ENCODE peak calls at places on chromosome 16, in nine cellular contexts. Y is pancreas, C is heart left ventricle, N is fibroblast of lung, G is tibial artery, W is body of pancreas, H is IMR-90, O is heart right ventricle, F is cardiac muscle cell. E is an unnamed sample. For H3K4me1, the result is how much of the 10 kb centered on the place peaks cover.

GRCh38 chr16:24544640-24545039 is 5.3 kb downstream of the RBBP6 start:
- DNase-seq in F (no peak), O (no peak), W (no peak), H (peak), G (no peak), Y (no peak), C (no peak), N (peak), E (no peak)

GRCh38 chr16:23699100-23699499 is 13.9 kb downstream of the ERN2 start:
- DNase-seq in N (no peak), Y (no peak), H (no peak), F (no peak), W (no peak), G (no peak), C (no peak), O (no peak), E (no peak)

GRCh38 chr16:51383909-51384308 is 232.8 kb upstream of the SALL1 start:
- DNase-seq in W (no peak), H (no peak), F (no peak), C (no peak), O (no peak), N (no peak), Y (no peak), G (no peak), E (no peak)

GRCh38 chr16:8751481-8752311 is 45.7 kb downstream of the TMEM186 start:
- DNase-seq in O (no peak), C (no peak), H (peak), F (no peak), W (no peak), N (peak), Y (no peak), G (no peak), E (no peak)

GRCh38 chr16:71700822-71701221 is 23.7 kb downstream of the PHLPP2 start:
- DNase-seq in G (no peak), Y (no peak), C (no peak), F (no peak), N (no peak), W (no peak), O (no peak), H (no peak), E (no peak)

GRCh38 chr16:12589676-12590075 is 214.0 kb downstream of the CPPED1 start:
- DNase-seq in F (no peak), C (no peak), N (no peak), O (no peak), G (no peak), W (no peak), H (no peak), Y (no peak), E (no peak)

GRCh38 chr16:1961651-1962067 is 2.3 kb downstream of the NDUFB10 start:
- DNase-seq in N (no peak), F (no peak), H (no peak), W (no peak), Y (peak), C (no peak), O (no peak), G (no peak), E (no peak)

GRCh38 chr16:1645914-1646525 is 32.1 kb upstream of the JPT2 start:
- DNase-seq in H (peak), G (no peak), Y (no peak), O (no peak), C (no peak), W (no peak), F (no peak), N (peak), E (no peak)

GRCh38 chr16:86619263-86619935 is 41.0 kb downstream of the FOXL1 start:
- DNase-seq in W (no peak), F (no peak), O (no peak), H (no peak), G (peak), Y (no peak), N (no peak), C (no peak), E (no peak)

GRCh38 chr16:49608801-49609200 is 235.2 kb downstream of the C16orf78 start:
- DNase-seq in N (peak), Y (no peak), G (peak), C (no peak), W (no peak), H (peak), F (peak), O (peak), E (no peak)

GRCh38 chr16:24729967-24730815 is 740 bp downstream of the TNRC6A start:
- DNase-seq in C (no peak), F (peak), O (peak), N (no peak), H (peak), Y (peak), G (no peak), W (peak), E (peak)

GRCh38 chr16:87068316-87068715 is 248.9 kb downstream of the C16orf95 start:
- DNase-seq in H (no peak), C (no peak), G (no peak), Y (no peak), N (peak), W (no peak), F (no peak), O (no peak), E (no peak)

GRCh38 chr16:7688811-7689210 is 356.2 kb downstream of the RBFOX1 start:
- DNase-seq in G (no peak), O (no peak), H (no peak), C (no peak), W (no peak), N (no peak), Y (no peak), F (no peak), E (no peak)

GRCh38 chr16:30941600-30942420 is 7.1 kb upstream of the ORAI3 start:
- DNase-seq in O (peak), Y (peak), C (peak), W (peak), N (peak), G (peak), H (peak), F (peak), E (peak)

DNA sequence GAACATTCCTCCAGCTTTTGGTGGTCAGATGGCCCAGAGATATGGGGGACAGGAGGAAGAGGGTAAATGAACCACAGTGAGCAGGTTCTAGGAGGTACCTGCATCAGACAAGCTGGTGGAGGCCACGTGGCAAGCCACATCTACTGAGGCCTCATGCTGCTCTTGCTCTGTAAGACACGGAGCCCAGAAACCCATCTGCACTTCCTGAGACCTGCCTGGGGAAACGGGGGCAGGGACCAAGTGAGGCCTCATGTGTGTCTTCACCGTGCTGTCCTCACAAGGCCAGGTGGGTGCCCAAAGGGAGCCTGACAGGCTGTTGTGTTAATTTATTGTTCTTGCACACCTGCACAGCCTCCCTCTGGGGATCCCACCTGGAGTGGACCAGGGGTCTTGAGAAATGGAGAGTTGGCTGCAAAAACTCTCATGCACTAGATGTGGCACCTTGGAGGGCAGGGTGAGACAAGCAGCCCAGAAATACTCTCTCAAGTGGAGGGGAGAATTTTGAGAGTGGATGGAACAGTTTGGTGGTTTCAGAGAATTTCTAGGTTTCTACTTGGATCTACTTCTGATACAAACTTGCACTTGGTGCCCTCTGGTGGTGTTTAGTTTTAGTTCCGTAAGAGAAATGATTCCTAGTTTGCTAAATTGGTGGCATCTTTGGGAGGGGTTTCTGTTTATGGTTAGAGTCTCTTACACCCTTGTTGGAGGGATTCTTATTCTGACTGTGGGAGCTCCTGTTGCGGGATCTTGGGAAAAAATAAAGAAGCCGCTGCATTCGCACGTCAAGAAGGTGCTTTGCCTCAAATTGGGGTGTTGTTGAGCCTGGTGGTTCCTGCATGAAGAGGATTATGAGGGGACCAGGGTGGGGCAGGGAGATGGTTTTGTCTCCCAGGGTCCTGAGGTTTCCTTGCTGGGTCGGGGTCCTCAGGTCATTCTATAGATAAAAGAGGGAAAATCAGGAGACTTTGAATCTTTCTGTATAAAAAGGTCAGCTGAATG is 47.5 kb downstream of the SLC6A2 start:
- DNase-seq in F (peak), Y (no peak), G (no peak), H (peak), C (no peak), N (peak), W (peak), O (peak), E (no peak)
- TF ChIP-seq CTCF in F (peak), Y (no peak), G (peak), H (peak), C (peak), N (peak), W (peak), O (peak), E (peak)

GRCh38 chr16:14527411-14528044 is 102.5 kb downstream of the PARN start:
- DNase-seq in O (no peak), W (no peak), N (peak), G (peak), H (peak), F (no peak), C (no peak), Y (no peak), E (no peak)
- H3K4me3 ChIP-seq in O (no peak), W (no peak), N (no peak), G (no peak), H (no peak), F (no peak), C (no peak), Y (no peak), E (no peak)

GRCh38 chr16:11306381-11306780 is 25.3 kb upstream of the PRM1 start:
- DNase-seq in C (no peak), Y (no peak), W (no peak), H (no peak), N (no peak), F (no peak), G (no peak), O (no peak), E (no peak)

GRCh38 chr16:11302977-11303376 is 21.8 kb upstream of the PRM1 start:
- DNase-seq in G (no peak), C (no peak), W (no peak), Y (no peak), N (no peak), O (no peak), F (peak), H (no peak), E (no peak)

GRCh38 chr16:11300560-11300892 is 19.4 kb upstream of the PRM1 start:
- DNase-seq in Y (no peak), H (no peak), C (no peak), O (no peak), W (no peak), N (no peak), G (no peak), F (no peak), E (no peak)

GRCh38 chr16:11301645-11302513 is 20.7 kb upstream of the PRM1 start:
- DNase-seq in C (no peak), O (no peak), N (peak), Y (no peak), H (no peak), G (no peak), F (no peak), W (no peak), E (no peak)

DNA sequence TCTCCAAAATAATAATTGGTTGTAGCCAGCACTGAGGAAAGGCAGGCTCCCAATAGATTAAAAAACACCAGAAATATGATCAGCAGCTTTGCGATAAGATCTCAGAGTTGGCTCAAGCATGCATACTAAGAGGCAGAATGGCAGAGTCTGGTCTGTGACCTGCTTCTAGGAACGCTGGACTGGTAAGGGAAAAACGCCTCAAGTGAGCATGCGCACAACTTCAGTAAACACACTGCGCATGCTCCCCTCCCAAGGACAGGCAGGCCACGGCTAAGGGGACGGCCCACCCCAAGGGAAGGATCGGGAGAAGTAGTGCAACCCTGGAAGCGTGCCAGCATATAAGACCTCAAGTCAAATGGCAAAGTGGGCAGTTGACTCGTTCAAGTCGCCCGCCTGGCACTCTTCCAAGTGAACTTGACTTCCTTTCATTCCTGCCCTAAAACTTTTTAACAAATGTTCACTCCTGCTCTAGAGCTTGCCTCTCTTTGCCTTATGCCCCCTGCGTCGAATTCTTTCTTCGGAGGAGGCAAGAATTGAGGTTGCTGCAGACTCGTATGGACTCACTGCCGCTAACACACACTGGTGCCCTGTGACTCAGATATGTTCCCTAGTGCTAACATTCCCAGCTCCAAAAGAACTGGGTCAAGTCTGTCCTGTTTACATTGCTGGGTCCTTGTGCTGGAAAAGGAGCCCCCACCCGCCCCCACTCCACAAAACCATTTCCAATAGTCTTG is 22.4 kb upstream of the PRM1 start:
- DNase-seq in Y (peak), H (no peak), F (no peak), N (no peak), W (peak), C (no peak), O (no peak), G (no peak), E (no peak)
- H3K4me1 ChIP-seq in Y (under half), H (under half), F (under half), N (under half), W (under half), C (under half), O (under half), G (under half), E (under half)

GRCh38 chr16:84232969-84233368 is 6.8 kb downstream of the KCNG4 start:
- DNase-seq in C (no peak), F (no peak), Y (no peak), N (no peak), G (no peak), W (no peak), O (no peak), H (no peak), E (no peak)

GRCh38 chr16:84234656-84235285 is 5.0 kb downstream of the KCNG4 start:
- DNase-seq in N (no peak), W (no peak), H (no peak), G (no peak), Y (no peak), F (no peak), O (no peak), C (no peak), E (no peak)

GRCh38 chr16:84233748-84234147 is 6.1 kb downstream of the KCNG4 start:
- DNase-seq in Y (no peak), N (no peak), F (no peak), W (no peak), H (no peak), C (no peak), O (no peak), G (no peak), E (no peak)

GRCh38 chr16:84229421-84229820 is 10.4 kb downstream of the KCNG4 start:
- DNase-seq in H (no peak), F (no peak), N (no peak), W (no peak), Y (no peak), C (no peak), O (no peak), G (no peak), E (no peak)

DNA sequence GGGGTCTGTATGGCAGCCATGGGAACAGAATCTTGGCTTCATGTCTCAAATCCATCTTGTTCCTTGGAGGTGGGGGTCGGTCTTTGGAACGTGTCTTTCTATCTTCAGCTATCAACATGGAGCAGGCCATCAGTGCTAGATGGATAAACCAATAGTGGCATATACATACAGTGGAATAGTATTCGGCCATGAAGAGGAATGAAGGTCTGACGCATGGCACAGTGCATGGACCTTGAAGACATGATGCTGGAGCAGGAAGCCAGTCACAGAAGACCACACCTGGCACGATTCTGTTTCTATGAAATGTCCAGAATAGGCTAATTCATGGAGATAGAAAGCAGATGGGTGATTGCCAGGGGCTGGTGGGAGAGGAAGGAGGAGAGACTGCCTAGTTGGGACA is 7.8 kb downstream of the KCNG4 start:
- DNase-seq in W (no peak), F (no peak), G (no peak), C (no peak), H (no peak), N (no peak), Y (no peak), O (no peak), E (no peak)
- TF ChIP-seq CTCF in W (no peak), F (no peak), G (no peak), C (no peak), H (no peak), N (no peak), Y (no peak), O (no peak), E (no peak)

GRCh38 chr16:543301-544164 is 16.0 kb downstream of the CAPN15 start:
- DNase-seq in F (no peak), C (no peak), N (no peak), H (no peak), Y (no peak), G (no peak), O (no peak), W (no peak), E (no peak)
- H3K4me3 ChIP-seq in F (no peak), C (no peak), N (no peak), H (no peak), Y (no peak), G (no peak), O (no peak), W (no peak), E (no peak)

GRCh38 chr16:27327586-27327915 is 13.8 kb downstream of the IL4R start:
- DNase-seq in W (no peak), G (no peak), H (no peak), O (no peak), C (no peak), F (no peak), N (no peak), Y (no peak), E (no peak)
- H3K4me1 ChIP-seq in W (under half), G (half or more), H (under half), O (under half), C (under half), F (under half), N (under half), Y (half or more), E (under half)

E was measured in left lung.